ENCODE peak calls at places on chromosomes 7 and 10, in six cellular contexts. J is GM06990, M is HFFc6, O is GM04504, S is HS-5, H is uterus. V is an unnamed sample.

GRCh38 chr7:74568658-74569057 is 88.9 kb upstream of the GTF2I start:
- DNase-seq in J (no peak), M (no peak), O (no peak), S (no peak), H (no peak), V (no peak)

GRCh38 chr7:15168489-15168888 is 265.9 kb upstream of the DGKB start:
- DNase-seq in J (no peak), M (peak), O (peak), S (no peak), H (no peak), V (no peak)

GRCh38 chr7:41911792-41912191 is 208.9 kb upstream of the INHBA start:
- DNase-seq in J (no peak), M (peak), O (peak), S (peak), H (no peak), V (peak)

GRCh38 chr10:126902157-126902556 is 3.1 kb upstream of the DOCK1 start:
- DNase-seq in J (no peak), M (peak), O (peak), S (peak), H (no peak), V (peak)

GRCh38 chr7:158596745-158597144 is 9.1 kb upstream of the PTPRN2 start:
- DNase-seq in J (no peak), M (no peak), O (no peak), S (no peak), H (no peak), V (no peak)

GRCh38 chr10:132418520-132419416 is 21.8 kb downstream of the PWWP2B start:
- DNase-seq in J (no peak), M (no peak), O (no peak), S (no peak), H (no peak), V (no peak)

GRCh38 chr10:93481213-93481930 is 762 bp downstream of the MYOF start:
- DNase-seq in J (no peak), M (no peak), O (no peak), S (no peak), H (no peak), V (no peak)

GRCh38 chr7:40979296-40979695 is 723.6 kb downstream of the INHBA start:
- DNase-seq in J (no peak), M (no peak), O (no peak), S (no peak), H (no peak), V (no peak)

GRCh38 chr10:92640110-92640509 is 47.2 kb downstream of the KIF11 start:
- DNase-seq in J (no peak), M (peak), O (peak), S (no peak), H (no peak), V (no peak)

GRCh38 chr10:29877798-29878491 is 181.4 kb downstream of the JCAD start:
- DNase-seq in J (no peak), M (no peak), O (no peak), S (no peak), H (no peak), V (no peak)

GRCh38 chr10:124722812-124723783 is 21.1 kb downstream of the FAM53B start:
- DNase-seq in J (peak), M (no peak), O (no peak), S (no peak), H (no peak), V (peak)

GRCh38 chr10:5944389-5945202 is 32.7 kb downstream of the IL15RA start:
- DNase-seq in J (no peak), M (peak), O (peak), S (peak), H (peak), V (peak)

GRCh38 chr10:132133005-132133404 is 53.7 kb upstream of the DPYSL4 start:
- DNase-seq in J (no peak), M (no peak), O (no peak), S (no peak), H (no peak), V (no peak)

GRCh38 chr7:100166317-100166940 is 2.0 kb downstream of the GAL3ST4 start:
- DNase-seq in J (no peak), M (no peak), O (no peak), S (no peak), H (no peak), V (no peak)

GRCh38 chr7:44307301-44307900 is 18.0 kb downstream of the CAMK2B start:
- DNase-seq in J (no peak), M (peak), O (peak), S (peak), H (no peak), V (peak)

GRCh38 chr7:133255461-133255860 is 2.6 kb downstream of the EXOC4 start:
- DNase-seq in J (no peak), M (no peak), O (no peak), S (no peak), H (no peak), V (no peak)

GRCh38 chr7:10672186-10672585 is 301.5 kb upstream of the PHF14 start:
- DNase-seq in J (no peak), M (no peak), O (no peak), S (no peak), H (no peak), V (no peak)

GRCh38 chr7:141151726-141152125 is 77.9 kb downstream of the TMEM178B start:
- DNase-seq in J (no peak), M (no peak), O (no peak), S (no peak), H (no peak), V (no peak)

GRCh38 chr7:3597243-3597642 is 296.2 kb downstream of the SDK1 start:
- DNase-seq in J (peak), M (no peak), O (no peak), S (no peak), H (no peak), V (no peak)

GRCh38 chr10:131203456-131204357 is 107.8 kb downstream of the TCERG1L start:
- DNase-seq in J (no peak), M (no peak), O (no peak), S (no peak), H (no peak), V (no peak)

GRCh38 chr10:76626406-76626805 is 1011.2 kb downstream of the KCNMA1 start:
- DNase-seq in J (no peak), M (no peak), O (no peak), S (no peak), H (no peak), V (no peak)

GRCh38 chr10:27426948-27427467 is 77.1 kb upstream of the RAB18 start:
- DNase-seq in J (no peak), M (no peak), O (no peak), S (no peak), H (no peak), V (no peak)

GRCh38 chr10:128766915-128767314 is 640.7 kb upstream of the MKI67 start:
- DNase-seq in J (no peak), M (no peak), O (no peak), S (no peak), H (no peak), V (no peak)

GRCh38 chr10:103458720-103459119 is at the start of gene CALHM1:
- DNase-seq in J (no peak), M (no peak), O (no peak), S (no peak), H (no peak), V (no peak)

GRCh38 chr10:108521827-108522503 is 1357.5 kb upstream of the SORCS1 start:
- DNase-seq in J (no peak), M (no peak), O (no peak), S (no peak), H (no peak), V (no peak)

GRCh38 chr10:34526758-34527730 is 288.1 kb downstream of the PARD3 start:
- DNase-seq in J (peak), M (peak), O (peak), S (peak), H (no peak), V (peak)

GRCh38 chr7:70829221-70830059 is 302.5 kb upstream of the GALNT17 start:
- DNase-seq in J (peak), M (peak), O (peak), S (peak), H (peak), V (no peak)

GRCh38 chr7:13724631-13725566 is 264.6 kb downstream of the ETV1 start:
- DNase-seq in J (no peak), M (no peak), O (no peak), S (no peak), H (no peak), V (no peak)

GRCh38 chr7:2715341-2716231 is 27.6 kb downstream of the AMZ1 start:
- DNase-seq in J (no peak), M (peak), O (no peak), S (no peak), H (no peak), V (no peak)

GRCh38 chr10:130833596-130833995 is 477.9 kb downstream of the TCERG1L start:
- DNase-seq in J (no peak), M (no peak), O (no peak), S (no peak), H (no peak), V (no peak)

GRCh38 chr7:128352138-128352537 is 8.4 kb upstream of the RBM28 start:
- DNase-seq in J (no peak), M (no peak), O (no peak), S (no peak), H (peak), V (no peak)